ENCODE peak calls at places on chromosomes 16 and 17, in five cellular contexts. H is sigmoid colon, T is GM23338, Q is aorta, Y is fibroblast of lung. U is an unnamed sample.
A peak's percentile ranks its signal among the peaks of the same experiment; 100 is the strongest.

GRCh38 chr17:2955931-2956582 is 107.3 kb downstream of the OR1D5 start:
- DNase-seq in T (no peak), H (peak; percentile 54), Y (no peak), Q (peak; percentile 41), U (no peak)

GRCh38 chr17:55990332-55991006 is 162.8 kb upstream of the ANKFN1 start:
- DNase-seq in Q (no peak), T (peak; percentile 55), H (no peak), Y (no peak), U (no peak)

GRCh38 chr16:87365021-87365713 is 18.4 kb downstream of the FBXO31 start:
- DNase-seq in H (no peak), Y (no peak), Q (no peak), T (no peak), U (peak; percentile 8)

GRCh38 chr16:55418586-55418985 is 60.4 kb upstream of the MMP2 start:
- DNase-seq in H (no peak), Y (no peak), T (peak; percentile 35), Q (no peak), U (no peak)

GRCh38 chr16:67537270-67537635 is 8.6 kb downstream of the RIPOR1 start:
- DNase-seq in T (peak; percentile 69), Y (peak; percentile 37), H (peak; percentile 87), Q (peak; percentile 93), U (peak; percentile 86)

GRCh38 chr16:83675136-83675535 is 132.6 kb upstream of the HSBP1 start:
- DNase-seq in Y (no peak), T (peak; percentile 7), Q (no peak), H (no peak), U (no peak)

GRCh38 chr16:22278841-22279240 is 18.4 kb upstream of the POLR3E start:
- DNase-seq in Y (no peak), Q (no peak), H (no peak), T (peak; percentile 72), U (no peak)

GRCh38 chr16:4319454-4319853 is 3.6 kb downstream of the GLIS2 start:
- DNase-seq in Y (no peak), H (peak; percentile 76), Q (peak; percentile 85), T (no peak), U (no peak)

GRCh38 chr17:51085150-51085805 is 35.4 kb downstream of the SPAG9 start:
- DNase-seq in T (no peak), H (no peak), Y (peak; percentile 17), Q (no peak), U (no peak)

GRCh38 chr17:7656958-7657715 is 6.4 kb downstream of the ATP1B2 start:
- DNase-seq in Q (peak; percentile 75), Y (peak; percentile 10), H (peak; percentile 77), T (peak; percentile 98), U (peak; percentile 80)

GRCh38 chr17:3917391-3917931 is 1.2 kb upstream of the P2RX1 start:
- DNase-seq in T (no peak), Y (peak; percentile 47), H (no peak), Q (peak; percentile 88), U (peak; percentile 88)

GRCh38 chr17:78563189-78564145 is 13.7 kb downstream of the DNAH17 start:
- DNase-seq in Q (no peak), H (peak; percentile 76), T (no peak), Y (no peak), U (peak; percentile 72)

GRCh38 chr16:10992797-10993196 is 48.4 kb downstream of the CLEC16A start:
- DNase-seq in Q (no peak), Y (peak; percentile 93), T (peak; percentile 21), H (no peak), U (no peak)

GRCh38 chr17:1082579-1082978 is 85.7 kb downstream of the TIMM22 start:
- DNase-seq in T (no peak), Q (no peak), H (no peak), Y (peak; percentile 79), U (peak; percentile 7)

GRCh38 chr16:10253344-10253855 is 71.2 kb upstream of the GRIN2A start:
- DNase-seq in T (no peak), Y (no peak), Q (no peak), H (no peak), U (no peak)

GRCh38 chr17:56319531-56319930 is 166.3 kb downstream of the ANKFN1 start:
- DNase-seq in Y (peak; percentile 65), Q (no peak), H (no peak), T (peak; percentile 79), U (no peak)

GRCh38 chr16:83838151-83838550 is 30.4 kb downstream of the HSBP1 start:
- DNase-seq in H (no peak), T (no peak), Q (no peak), Y (no peak), U (no peak)

GRCh38 chr17:51057534-51057933 is 63.1 kb downstream of the SPAG9 start:
- DNase-seq in H (no peak), Q (no peak), T (no peak), Y (no peak), U (no peak)

GRCh38 chr16:67926181-67926742 is 5.4 kb downstream of the CTRL start:
- DNase-seq in Q (peak; percentile 72), Y (no peak), H (no peak), T (peak; percentile 74), U (no peak)

GRCh38 chr17:42937712-42938596 is 26.3 kb downstream of the AARSD1 start:
- DNase-seq in Q (no peak), T (peak; percentile 89), Y (peak; percentile 74), H (peak; percentile 71), U (no peak)

GRCh38 chr17:38333635-38334295 is 10.0 kb downstream of the GPR179 start:
- DNase-seq in Y (no peak), T (peak; percentile 91), H (no peak), Q (peak; percentile 70), U (no peak)

GRCh38 chr17:58176200-58176599 is 9.4 kb downstream of the OR4D2 start:
- DNase-seq in H (no peak), T (peak; percentile 40), Y (peak; percentile 12), Q (no peak), U (no peak)

GRCh38 chr17:8698142-8699050 is 46.2 kb downstream of the CCDC42 start:
- DNase-seq in Q (peak; percentile 92), T (no peak), Y (peak; percentile 68), H (peak; percentile 79), U (peak; percentile 63)
- H3K4me3 ChIP-seq in Q (no peak overlapping the region), T (no peak overlapping the region), Y (peak overlapping the region; percentile 13), H (peak overlapping the region; percentile 36), U (peak overlapping the region; percentile 36)

DNA sequence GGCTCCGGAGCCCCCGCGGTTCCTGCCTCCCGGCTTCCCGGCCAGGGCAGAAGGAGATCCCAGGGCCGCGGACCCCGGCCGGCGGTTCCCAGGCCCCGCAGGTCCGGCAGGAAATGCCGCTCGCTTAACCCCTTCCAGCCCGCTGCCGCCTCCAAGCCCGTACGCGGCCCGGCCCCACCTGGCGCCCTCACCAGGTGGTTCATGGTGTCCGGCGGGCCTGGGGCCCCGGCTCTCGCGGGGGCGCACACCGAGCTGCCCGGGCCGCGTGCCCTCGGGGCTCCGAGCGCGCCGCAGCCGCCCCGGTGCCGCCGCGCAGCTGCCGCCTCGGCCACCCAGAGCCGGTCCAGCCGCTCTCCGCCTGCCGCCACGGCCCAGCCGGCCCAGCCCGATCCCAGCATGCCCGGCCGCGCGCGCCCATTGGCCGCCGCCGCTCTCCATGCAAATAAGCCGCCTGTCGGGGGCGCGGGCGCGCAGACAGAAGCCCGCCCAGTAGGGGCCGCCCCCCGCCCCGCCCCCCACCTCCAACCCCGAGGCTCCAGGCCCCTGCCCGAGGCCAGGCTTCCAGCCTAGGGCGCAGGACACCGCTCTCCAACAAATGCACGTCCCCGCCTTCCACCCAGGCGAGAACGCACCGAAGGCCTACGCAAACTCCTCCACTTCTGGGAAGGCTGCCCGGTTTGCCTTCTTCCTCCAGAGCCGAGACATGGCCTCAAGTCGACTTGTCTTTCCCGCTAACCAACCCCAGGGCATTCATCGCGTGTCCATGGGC is at the start of gene BCAR1:
- DNase-seq in Y (peak; percentile 92), H (peak; percentile 94), T (peak; percentile 95), Q (peak; percentile 95), U (peak; percentile 95)
- H3K4me1 ChIP-seq in Y (peaks cover 69% of the 10 kb centered on the region), H (peaks cover 97% of the 10 kb centered on the region), T (peaks cover 71% of the 10 kb centered on the region), Q (no peaks in the 10 kb centered on the region), U (peaks cover 89% of the 10 kb centered on the region)

DNA sequence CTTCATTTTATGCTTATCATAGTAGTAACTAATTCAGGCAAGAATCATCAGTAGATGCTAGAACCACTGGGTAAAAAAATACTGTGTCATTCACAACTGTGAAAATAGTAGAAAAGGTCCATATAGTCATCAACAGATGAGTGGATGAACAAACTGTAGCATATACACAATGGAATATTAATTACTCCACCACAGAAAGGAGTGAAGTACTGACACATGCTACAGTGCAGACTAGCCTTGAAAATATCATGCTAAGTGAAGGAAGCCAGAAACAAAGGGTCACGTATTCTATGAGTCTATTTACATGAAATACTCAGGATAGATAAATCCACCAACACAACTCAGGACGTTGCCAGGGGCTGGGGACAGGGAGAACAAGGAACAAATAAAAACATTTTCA is 13.3 kb downstream of the USP22 start:
- DNase-seq in H (no peak), T (no peak), Y (no peak), Q (no peak), U (no peak)
- H3K4me3 ChIP-seq in H (no peak overlapping the region), T (no peak overlapping the region), Y (no peak overlapping the region), Q (no peak overlapping the region), U (no peak overlapping the region)

GRCh38 chr17:19750020-19750572 is 2.0 kb upstream of the ALDH3A1 start:
- DNase-seq in H (no peak), T (no peak), Q (peak; percentile 70), Y (no peak), U (no peak)

GRCh38 chr17:19748807-19749193 is 702 bp upstream of the ALDH3A1 start:
- DNase-seq in Q (no peak), T (no peak), H (no peak), Y (no peak), U (no peak)

GRCh38 chr17:19752216-19753048 is 4.3 kb upstream of the ALDH3A1 start:
- DNase-seq in T (no peak), H (peak; percentile 46), Q (no peak), Y (no peak), U (no peak)

GRCh38 chr17:19753049-19753444 is 4.9 kb upstream of the ALDH3A1 start:
- DNase-seq in Q (peak; percentile 95), Y (peak; percentile 55), H (peak; percentile 90), T (no peak), U (peak; percentile 73)

DNA sequence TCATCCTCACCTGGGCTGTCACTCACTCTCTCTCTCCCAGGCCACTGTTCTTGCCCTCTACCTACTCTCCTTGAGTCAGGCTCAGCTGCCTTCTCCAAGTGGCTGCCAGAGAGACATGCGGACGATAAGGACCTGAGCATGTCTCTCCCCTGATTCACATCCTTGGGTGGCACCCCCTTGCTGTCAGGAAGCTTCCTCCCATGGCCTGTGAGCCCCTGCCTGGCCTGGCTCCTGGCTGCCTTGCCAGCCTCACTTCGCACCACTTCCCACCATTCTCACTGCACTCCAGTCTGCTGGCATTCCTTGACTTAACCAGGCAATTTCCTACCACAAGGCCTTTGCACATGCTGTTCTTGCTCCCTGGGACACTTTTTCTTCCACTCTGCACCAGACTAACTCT is 2.7 kb upstream of the ALDH3A1 start:
- DNase-seq in H (no peak), T (no peak), Y (no peak), Q (peak; percentile 20), U (peak; percentile 3)
- H3K4me1 ChIP-seq in H (peaks cover 11% of the 10 kb centered on the region), T (peaks cover 6% of the 10 kb centered on the region), Y (no peaks in the 10 kb centered on the region), Q (peaks cover 2% of the 10 kb centered on the region), U (peaks cover 15% of the 10 kb centered on the region)

GRCh38 chr17:75511270-75511609 is 4.1 kb downstream of the CASKIN2 start:
- DNase-seq in H (no peak), Q (no peak), Y (no peak), T (no peak), U (no peak)
- H3K4me3 ChIP-seq in H (no peak overlapping the region), Q (no peak overlapping the region), Y (no peak overlapping the region), T (no peak overlapping the region), U (peak overlapping the region; percentile 77)

U was measured in heart left ventricle.